ENCODE peak calls at places on chromosomes 12 and 14, in seven cellular contexts. One of them, this sample, is unnamed.

GRCh38 chr14:69518341-69519101 is 34.0 kb downstream of the PLEKHD1 start:
- DNase-seq in trophoblast cell: no peak
- DNase-seq in mesenchymal stem cell: no peak
- DNase-seq in IMR-90: no peak
- DNase-seq in H9: no peak
- DNase-seq in mesendoderm: no peak
- DNase-seq in H1: no peak
- DNase-seq in this sample: no peak

GRCh38 chr12:16602412-16602811 is 3.5 kb downstream of the LMO3 start:
- DNase-seq in trophoblast cell: no peak
- DNase-seq in mesenchymal stem cell: no peak
- DNase-seq in IMR-90: no peak
- DNase-seq in H9: no peak
- DNase-seq in mesendoderm: no peak
- DNase-seq in H1: no peak
- DNase-seq in this sample: no peak

GRCh38 chr12:62640910-62641448 is 174.4 kb downstream of the MON2 start:
- DNase-seq in trophoblast cell: peak
- DNase-seq in mesenchymal stem cell: peak
- DNase-seq in IMR-90: peak
- DNase-seq in H9: no peak
- DNase-seq in mesendoderm: peak
- DNase-seq in H1: no peak
- DNase-seq in this sample: no peak

GRCh38 chr14:80546056-80546854 is 335.0 kb upstream of the DIO2 start:
- DNase-seq in trophoblast cell: no peak
- DNase-seq in mesenchymal stem cell: no peak
- DNase-seq in IMR-90: no peak
- DNase-seq in H9: no peak
- DNase-seq in mesendoderm: no peak
- DNase-seq in H1: no peak
- DNase-seq in this sample: no peak

GRCh38 chr14:63770187-63770807 is 42.4 kb upstream of the SGPP1 start:
- DNase-seq in trophoblast cell: peak
- DNase-seq in mesenchymal stem cell: peak
- DNase-seq in IMR-90: peak
- DNase-seq in H9: no peak
- DNase-seq in mesendoderm: peak
- DNase-seq in H1: no peak
- DNase-seq in this sample: no peak

GRCh38 chr14:98234208-98234607 is 1037.8 kb downstream of the BCL11B start:
- DNase-seq in trophoblast cell: no peak
- DNase-seq in mesenchymal stem cell: no peak
- DNase-seq in IMR-90: no peak
- DNase-seq in H9: no peak
- DNase-seq in mesendoderm: no peak
- DNase-seq in H1: no peak
- DNase-seq in this sample: no peak

GRCh38 chr12:93167841-93168492 is 209.8 kb upstream of the NUDT4 start:
- DNase-seq in trophoblast cell: peak
- DNase-seq in mesenchymal stem cell: peak
- DNase-seq in IMR-90: no peak
- DNase-seq in H9: peak
- DNase-seq in mesendoderm: peak
- DNase-seq in H1: peak
- DNase-seq in this sample: peak

GRCh38 chr12:67669925-67670631 is 21.5 kb downstream of the DYRK2 start:
- DNase-seq in trophoblast cell: peak
- DNase-seq in mesenchymal stem cell: peak
- DNase-seq in IMR-90: no peak
- DNase-seq in H9: no peak
- DNase-seq in mesendoderm: peak
- DNase-seq in H1: no peak
- DNase-seq in this sample: no peak

GRCh38 chr14:69943084-69943797 is 64.0 kb downstream of the SMOC1 start:
- DNase-seq in trophoblast cell: no peak
- DNase-seq in mesenchymal stem cell: no peak
- DNase-seq in IMR-90: peak
- DNase-seq in H9: no peak
- DNase-seq in mesendoderm: no peak
- DNase-seq in H1: no peak
- DNase-seq in this sample: no peak

GRCh38 chr12:94427520-94428381 is 31.9 kb downstream of the CEP83 start:
- DNase-seq in trophoblast cell: no peak
- DNase-seq in mesenchymal stem cell: peak
- DNase-seq in IMR-90: peak
- DNase-seq in H9: no peak
- DNase-seq in mesendoderm: no peak
- DNase-seq in H1: no peak
- DNase-seq in this sample: no peak

GRCh38 chr12:3820122-3820521 is 53.1 kb downstream of the PARP11 start:
- DNase-seq in trophoblast cell: peak
- DNase-seq in mesenchymal stem cell: peak
- DNase-seq in IMR-90: peak
- DNase-seq in H9: no peak
- DNase-seq in mesendoderm: peak
- DNase-seq in H1: no peak
- DNase-seq in this sample: no peak

GRCh38 chr12:93894391-93895095 is 217.4 kb downstream of the CRADD start:
- DNase-seq in trophoblast cell: no peak
- DNase-seq in mesenchymal stem cell: no peak
- DNase-seq in IMR-90: peak
- DNase-seq in H9: no peak
- DNase-seq in mesendoderm: no peak
- DNase-seq in H1: no peak
- DNase-seq in this sample: no peak

GRCh38 chr12:64194333-64195149 is 27.6 kb downstream of the KICS2 start:
- DNase-seq in trophoblast cell: no peak
- DNase-seq in mesenchymal stem cell: no peak
- DNase-seq in IMR-90: no peak
- DNase-seq in H9: no peak
- DNase-seq in mesendoderm: no peak
- DNase-seq in H1: no peak
- DNase-seq in this sample: no peak

GRCh38 chr12:105676694-105677093 is 346.2 kb downstream of the C12orf75 start:
- DNase-seq in trophoblast cell: no peak
- DNase-seq in mesenchymal stem cell: no peak
- DNase-seq in IMR-90: no peak
- DNase-seq in H9: no peak
- DNase-seq in mesendoderm: no peak
- DNase-seq in H1: no peak
- DNase-seq in this sample: no peak

DNA sequence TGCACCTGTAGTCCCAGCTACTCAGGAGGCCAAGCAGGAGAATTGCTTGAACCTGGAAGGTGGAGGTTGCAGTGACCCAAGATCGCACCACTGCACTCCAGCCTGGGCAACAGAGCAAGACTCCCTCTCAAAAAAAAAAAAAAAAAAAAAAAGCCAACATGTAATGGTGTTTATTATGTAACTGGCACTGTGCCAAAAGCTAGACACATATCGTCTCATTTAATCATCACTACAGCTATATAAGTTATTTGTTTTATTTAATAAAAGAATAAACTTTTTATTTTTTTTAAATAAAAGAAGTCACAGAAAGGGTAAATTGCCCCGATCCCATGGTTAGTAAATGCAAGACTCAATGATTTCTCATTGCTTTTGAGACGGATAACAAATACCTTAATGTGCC is 76.9 kb downstream of the PTCSC3 start:
- DNase-seq in trophoblast cell: no peak
- DNase-seq in mesenchymal stem cell: no peak
- DNase-seq in IMR-90: no peak
- DNase-seq in H9: no peak
- DNase-seq in mesendoderm: no peak
- DNase-seq in H1: no peak
- DNase-seq in this sample: no peak
- H2BK120ac ChIP-seq in trophoblast cell: no peak
- H2BK120ac ChIP-seq in mesenchymal stem cell: no peak
- H2BK120ac ChIP-seq in IMR-90: no peak
- H2BK120ac ChIP-seq in H9: no peak
- H2BK120ac ChIP-seq in mesendoderm: no peak
- H2BK120ac ChIP-seq in H1: no peak
- H2BK120ac ChIP-seq in this sample: no peak

DNA sequence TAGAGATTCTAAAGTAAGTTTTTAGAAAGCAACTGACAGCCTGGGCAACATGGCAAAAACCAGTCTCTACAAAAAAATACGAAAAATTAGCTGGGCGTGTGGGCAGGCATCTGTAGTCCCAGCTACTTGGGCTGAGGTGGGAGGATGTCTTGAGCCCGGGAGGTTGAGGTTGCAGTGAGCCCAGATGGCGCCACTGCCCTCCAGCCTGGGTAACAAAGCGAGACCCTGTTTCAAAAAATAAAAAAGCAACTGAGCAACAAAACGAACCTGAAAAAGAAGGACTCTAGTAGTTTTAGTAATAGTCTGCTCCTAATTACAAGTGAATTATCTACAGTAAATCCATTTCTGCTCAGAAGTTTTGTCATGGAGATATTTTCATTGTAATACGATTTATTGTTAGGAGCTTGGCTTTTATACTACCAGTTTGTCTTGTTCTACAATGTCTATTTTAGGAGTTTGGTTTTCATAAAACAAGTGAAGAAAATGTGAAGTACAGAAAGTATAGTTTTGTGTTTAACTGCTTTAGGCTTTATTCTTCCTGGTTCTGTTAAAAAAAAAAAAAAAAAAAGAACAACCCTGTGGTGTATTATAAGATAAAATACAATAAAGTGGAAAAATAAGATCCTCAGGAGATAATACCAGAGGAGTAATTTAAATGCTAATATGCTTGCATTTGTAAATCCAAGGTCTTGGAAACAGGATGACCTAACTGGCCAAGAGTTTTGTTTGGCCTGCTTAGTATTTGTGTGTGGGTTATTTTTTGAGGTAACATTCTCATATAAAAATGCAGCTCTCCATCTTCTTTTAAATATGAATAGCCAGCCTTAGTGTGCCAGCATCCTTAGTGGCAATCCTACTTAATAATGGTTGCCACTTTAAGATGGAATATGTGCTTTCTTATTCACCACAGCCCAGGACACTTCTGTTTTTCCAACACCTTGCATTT is 2.8 kb downstream of the TMX1 start:
- DNase-seq in trophoblast cell: no peak
- DNase-seq in mesenchymal stem cell: no peak
- DNase-seq in IMR-90: no peak
- DNase-seq in H9: peak
- DNase-seq in mesendoderm: peak
- DNase-seq in H1: no peak
- DNase-seq in this sample: no peak
- H2BK120ac ChIP-seq in trophoblast cell: no peak
- H2BK120ac ChIP-seq in mesenchymal stem cell: no peak
- H2BK120ac ChIP-seq in IMR-90: no peak
- H2BK120ac ChIP-seq in H9: no peak
- H2BK120ac ChIP-seq in mesendoderm: no peak
- H2BK120ac ChIP-seq in H1: no peak
- H2BK120ac ChIP-seq in this sample: no peak

GRCh38 chr14:32121948-32122347 is 44.8 kb downstream of the ARHGAP5 start:
- DNase-seq in trophoblast cell: no peak
- DNase-seq in mesenchymal stem cell: no peak
- DNase-seq in IMR-90: peak
- DNase-seq in H9: no peak
- DNase-seq in mesendoderm: no peak
- DNase-seq in H1: no peak
- DNase-seq in this sample: no peak
- H2BK120ac ChIP-seq in trophoblast cell: no peak
- H2BK120ac ChIP-seq in mesenchymal stem cell: no peak
- H2BK120ac ChIP-seq in IMR-90: no peak
- H2BK120ac ChIP-seq in H9: no peak
- H2BK120ac ChIP-seq in mesendoderm: no peak
- H2BK120ac ChIP-seq in H1: no peak
- H2BK120ac ChIP-seq in this sample: no peak

GRCh38 chr12:27982951-27983350 is 10.4 kb upstream of the PTHLH start:
- DNase-seq in trophoblast cell: no peak
- DNase-seq in mesenchymal stem cell: no peak
- DNase-seq in IMR-90: no peak
- DNase-seq in H9: no peak
- DNase-seq in mesendoderm: no peak
- DNase-seq in H1: no peak
- DNase-seq in this sample: no peak

GRCh38 chr12:27987311-27987710 is 14.8 kb upstream of the PTHLH start:
- DNase-seq in trophoblast cell: no peak
- DNase-seq in mesenchymal stem cell: no peak
- DNase-seq in IMR-90: no peak
- DNase-seq in H9: no peak
- DNase-seq in mesendoderm: no peak
- DNase-seq in H1: no peak
- DNase-seq in this sample: no peak

GRCh38 chr12:27984275-27984674 is 11.7 kb upstream of the PTHLH start:
- DNase-seq in trophoblast cell: no peak
- DNase-seq in mesenchymal stem cell: peak
- DNase-seq in IMR-90: peak
- DNase-seq in H9: no peak
- DNase-seq in mesendoderm: no peak
- DNase-seq in H1: no peak
- DNase-seq in this sample: no peak

GRCh38 chr12:27988594-27989233 is 16.2 kb upstream of the PTHLH start:
- DNase-seq in trophoblast cell: no peak
- DNase-seq in mesenchymal stem cell: no peak
- DNase-seq in IMR-90: peak
- DNase-seq in H9: no peak
- DNase-seq in mesendoderm: no peak
- DNase-seq in H1: no peak
- DNase-seq in this sample: no peak
- H2BK120ac ChIP-seq in trophoblast cell: no peak
- H2BK120ac ChIP-seq in mesenchymal stem cell: no peak
- H2BK120ac ChIP-seq in IMR-90: no peak
- H2BK120ac ChIP-seq in H9: no peak
- H2BK120ac ChIP-seq in mesendoderm: no peak
- H2BK120ac ChIP-seq in H1: no peak
- H2BK120ac ChIP-seq in this sample: no peak

GRCh38 chr14:61231810-61232209 is 49.3 kb downstream of the TMEM30B start:
- DNase-seq in trophoblast cell: no peak
- DNase-seq in mesenchymal stem cell: no peak
- DNase-seq in IMR-90: no peak
- DNase-seq in H9: no peak
- DNase-seq in mesendoderm: no peak
- DNase-seq in H1: no peak
- DNase-seq in this sample: no peak
- H2BK120ac ChIP-seq in trophoblast cell: no peak
- H2BK120ac ChIP-seq in mesenchymal stem cell: no peak
- H2BK120ac ChIP-seq in IMR-90: peak
- H2BK120ac ChIP-seq in H9: no peak
- H2BK120ac ChIP-seq in mesendoderm: no peak
- H2BK120ac ChIP-seq in H1: no peak
- H2BK120ac ChIP-seq in this sample: no peak

This sample was measured in neuronal stem cell.